ENCODE peak calls at places on chromosomes 1 and 21, in six cellular contexts. F is psoas muscle, N is adrenal gland, M is HFFc6, Q is lung, R is gastrocnemius medialis. C is an unnamed sample.

GRCh38 chr1:221456918-221457317 is 285.0 kb downstream of the DUSP10 start:
- DNase-seq in F (no peak), N (no peak), M (no peak), Q (no peak), R (no peak), C (no peak)

GRCh38 chr1:171433451-171433850 is 51.9 kb upstream of the PRRC2C start:
- DNase-seq in F (no peak), N (no peak), M (no peak), Q (no peak), R (no peak), C (no peak)

GRCh38 chr1:107529511-107530149 is 388.8 kb downstream of the NTNG1 start:
- DNase-seq in F (no peak), N (peak), M (peak), Q (no peak), R (no peak), C (no peak)

GRCh38 chr1:54798769-54799641 is 2.1 kb downstream of the TTC22 start:
- DNase-seq in F (no peak), N (no peak), M (peak), Q (peak), R (no peak), C (no peak)

GRCh38 chr21:43929217-43929971 is 64.4 kb downstream of the AGPAT3 start:
- DNase-seq in F (peak), N (peak), M (no peak), Q (no peak), R (peak), C (no peak)

GRCh38 chr1:8653878-8654277 is 163.6 kb downstream of the RERE start:
- DNase-seq in F (no peak), N (no peak), M (no peak), Q (no peak), R (no peak), C (no peak)

GRCh38 chr1:159798893-159799292 is 3.3 kb upstream of the FCRL6 start:
- DNase-seq in F (peak), N (peak), M (peak), Q (peak), R (peak), C (peak)

GRCh38 chr1:65489481-65489880 is 69.0 kb downstream of the LEPR start:
- DNase-seq in F (no peak), N (no peak), M (no peak), Q (no peak), R (no peak), C (no peak)

GRCh38 chr1:2952371-2952770 is 68.9 kb upstream of the ACTRT2 start:
- DNase-seq in F (no peak), N (no peak), M (no peak), Q (no peak), R (no peak), C (no peak)

GRCh38 chr1:20367626-20368025 is 77.0 kb downstream of the VWA5B1 start:
- DNase-seq in F (no peak), N (no peak), M (no peak), Q (no peak), R (no peak), C (no peak)

GRCh38 chr1:175015243-175015642 is 8.0 kb downstream of the MRPS14 start:
- DNase-seq in F (no peak), N (no peak), M (peak), Q (no peak), R (no peak), C (no peak)

GRCh38 chr1:81126989-81127571 is 673.7 kb upstream of the ADGRL2 start:
- DNase-seq in F (no peak), N (no peak), M (peak), Q (no peak), R (no peak), C (no peak)

GRCh38 chr1:236997882-236998281 is 6.4 kb downstream of the MT1HL1 start:
- DNase-seq in F (no peak), N (no peak), M (no peak), Q (peak), R (no peak), C (no peak)

GRCh38 chr1:116485071-116485735 is 85.6 kb downstream of the CD58 start:
- DNase-seq in F (peak), N (peak), M (peak), Q (peak), R (peak), C (peak)

GRCh38 chr1:48966583-48966982 is 189.9 kb upstream of the BEND5 start:
- DNase-seq in F (no peak), N (no peak), M (no peak), Q (no peak), R (no peak), C (no peak)

GRCh38 chr1:34682452-34683223 is 72.2 kb upstream of the GJB5 start:
- DNase-seq in F (no peak), N (no peak), M (no peak), Q (no peak), R (no peak), C (no peak)

GRCh38 chr1:99570486-99571089 is 75.3 kb upstream of the PALMD start:
- DNase-seq in F (no peak), N (no peak), M (no peak), Q (no peak), R (no peak), C (no peak)

GRCh38 chr1:161085165-161085564 is 4.2 kb downstream of the NECTIN4 start:
- DNase-seq in F (no peak), N (no peak), M (no peak), Q (no peak), R (no peak), C (no peak)

GRCh38 chr1:204493882-204494280 is 724 bp downstream of the PIK3C2B start:
- DNase-seq in F (peak), N (peak), M (no peak), Q (peak), R (no peak), C (peak)

GRCh38 chr1:248015801-248016200 is 2.3 kb downstream of the OR2L5 start:
- DNase-seq in F (no peak), N (no peak), M (no peak), Q (no peak), R (no peak), C (no peak)

GRCh38 chr1:81296584-81296983 is 504.1 kb upstream of the ADGRL2 start:
- DNase-seq in F (no peak), N (no peak), M (no peak), Q (no peak), R (no peak), C (no peak)

GRCh38 chr1:38585971-38586370 is 273.6 kb downstream of the RRAGC start:
- DNase-seq in F (no peak), N (no peak), M (no peak), Q (no peak), R (no peak), C (no peak)

GRCh38 chr21:39040494-39041110 is 142.6 kb downstream of the PSMG1 start:
- DNase-seq in F (no peak), N (no peak), M (no peak), Q (no peak), R (no peak), C (no peak)

GRCh38 chr1:98045211-98046030 is 124.6 kb upstream of the DPYD start:
- DNase-seq in F (no peak), N (peak), M (peak), Q (no peak), R (no peak), C (no peak)

GRCh38 chr1:41558761-41559171 is 74.3 kb upstream of the EDN2 start:
- DNase-seq in F (peak), N (peak), M (no peak), Q (no peak), R (peak), C (no peak)

GRCh38 chr1:30742963-30743559 is 14.5 kb downstream of the LAPTM5 start:
- DNase-seq in F (no peak), N (no peak), M (no peak), Q (no peak), R (no peak), C (no peak)

GRCh38 chr1:15952317-15953258 is 23.3 kb downstream of the ZBTB17 start:
- DNase-seq in F (no peak), N (peak), M (peak), Q (no peak), R (no peak), C (no peak)

GRCh38 chr1:183287191-183287675 is 101.2 kb downstream of the LAMC2 start:
- DNase-seq in F (peak), N (peak), M (no peak), Q (no peak), R (no peak), C (no peak)

GRCh38 chr1:230855886-230856285 is 12.4 kb downstream of the C1orf198 start:
- DNase-seq in F (no peak), N (no peak), M (no peak), Q (no peak), R (no peak), C (no peak)

GRCh38 chr1:34984435-34985062 is 598 bp downstream of the TMEM35B start:
- DNase-seq in F (peak), N (peak), M (peak), Q (peak), R (peak), C (no peak)

GRCh38 chr1:231679109-231679508 is 52.5 kb downstream of the DISC1 start:
- DNase-seq in F (no peak), N (no peak), M (no peak), Q (no peak), R (no peak), C (no peak)

GRCh38 chr1:157495285-157495684 is 57.0 kb downstream of the FCRL5 start:
- DNase-seq in F (no peak), N (no peak), M (no peak), Q (no peak), R (no peak), C (no peak)

GRCh38 chr1:56572334-56573050 is 6.9 kb downstream of the PLPP3 start:
- DNase-seq in F (no peak), N (no peak), M (no peak), Q (no peak), R (no peak), C (no peak)

GRCh38 chr1:39470040-39470439 is 21.4 kb upstream of the BMP8A start:
- DNase-seq in F (no peak), N (no peak), M (no peak), Q (no peak), R (no peak), C (no peak)

GRCh38 chr1:184563308-184563707 is 176.5 kb downstream of the C1orf21 start:
- DNase-seq in F (no peak), N (no peak), M (peak), Q (no peak), R (no peak), C (no peak)

GRCh38 chr1:55827350-55827749 is 612.2 kb upstream of the USP24 start:
- DNase-seq in F (peak), N (no peak), M (peak), Q (peak), R (no peak), C (no peak)

GRCh38 chr1:64934115-64934880 is 32.1 kb downstream of the JAK1 start:
- DNase-seq in F (peak), N (no peak), M (peak), Q (no peak), R (peak), C (no peak)

GRCh38 chr1:107228704-107229103 is 87.9 kb downstream of the NTNG1 start:
- DNase-seq in F (no peak), N (no peak), M (peak), Q (no peak), R (no peak), C (no peak)

GRCh38 chr1:220370041-220370700 is 97.9 kb upstream of the RAB3GAP2 start:
- DNase-seq in F (peak), N (no peak), M (peak), Q (no peak), R (peak), C (no peak)

GRCh38 chr1:156102634-156103511 is 11.6 kb upstream of the LMNA start:
- DNase-seq in F (no peak), N (no peak), M (peak), Q (no peak), R (no peak), C (no peak)

GRCh38 chr1:156103521-156103947 is 11.0 kb upstream of the LMNA start:
- DNase-seq in F (peak), N (peak), M (peak), Q (no peak), R (no peak), C (no peak)

GRCh38 chr1:156106624-156107488 is 7.7 kb upstream of the LMNA start:
- DNase-seq in F (no peak), N (peak), M (peak), Q (no peak), R (peak), C (no peak)

GRCh38 chr1:156104065-156104810 is 10.3 kb upstream of the LMNA start:
- DNase-seq in F (peak), N (peak), M (peak), Q (peak), R (peak), C (no peak)

DNA sequence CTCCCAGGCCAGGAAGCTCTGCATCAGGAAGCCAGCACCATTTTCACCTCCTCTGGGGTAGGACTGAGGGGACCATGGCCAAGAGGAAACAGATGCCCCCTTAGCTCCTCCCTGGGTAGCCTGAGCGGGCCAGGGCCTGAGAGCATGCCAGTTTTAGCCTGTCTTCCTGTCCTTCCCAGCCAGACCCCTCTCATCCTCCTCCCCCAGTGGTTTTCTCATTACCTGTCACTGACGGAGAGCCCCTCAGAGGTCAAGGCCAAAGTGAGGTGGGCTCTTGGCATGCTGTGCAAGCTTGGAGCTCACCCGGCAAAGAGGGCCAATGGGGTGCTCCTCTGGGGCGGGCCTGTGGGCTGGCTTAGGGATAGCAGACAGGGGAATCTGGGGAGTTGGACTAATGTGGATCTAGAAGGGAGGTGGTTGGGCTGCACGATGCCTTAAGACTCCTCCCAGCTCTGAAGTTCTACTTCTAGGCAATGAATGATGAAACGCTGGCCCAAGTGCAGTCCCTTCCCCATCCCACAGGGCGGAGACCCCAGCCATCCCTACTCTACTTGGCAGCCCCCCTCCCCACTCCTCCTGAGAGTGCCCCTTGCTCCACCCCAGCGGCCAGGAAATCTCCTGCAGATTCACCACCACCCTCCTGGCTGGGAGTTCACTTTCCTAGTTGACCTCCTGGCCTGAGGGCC is 9.5 kb upstream of the LMNA start:
- DNase-seq in F (no peak), N (no peak), M (peak), Q (no peak), R (no peak), C (no peak)
- TF ChIP-seq CTCF in F (no peak), N (no peak), M (peak), Q (no peak), R (no peak), C (no peak)

GRCh38 chr1:169711469-169712308 is at the start of gene SELL:
- DNase-seq in F (peak), N (peak), M (peak), Q (peak), R (peak), C (peak)

GRCh38 chr1:169708633-169709032 is 2.8 kb downstream of the SELL start:
- DNase-seq in F (no peak), N (no peak), M (no peak), Q (no peak), R (no peak), C (no peak)

GRCh38 chr1:169707917-169708604 is 3.4 kb downstream of the SELL start:
- DNase-seq in F (no peak), N (no peak), M (no peak), Q (no peak), R (no peak), C (no peak)

GRCh38 chr1:169712309-169712631 is 850 bp upstream of the SELL start:
- DNase-seq in F (no peak), N (no peak), M (no peak), Q (no peak), R (no peak), C (no peak)
- TF ChIP-seq CTCF in F (no peak), N (no peak), M (peak), Q (no peak), R (no peak), C (no peak)

GRCh38 chr1:156144747-156145146 is 8.6 kb upstream of the SEMA4A start:
- DNase-seq in F (no peak), N (no peak), M (no peak), Q (no peak), R (no peak), C (no peak)

GRCh38 chr1:156138366-156138969 is 14.9 kb upstream of the SEMA4A start:
- DNase-seq in F (no peak), N (no peak), M (no peak), Q (no peak), R (no peak), C (no peak)

GRCh38 chr1:156136970-156137483 is 16.4 kb upstream of the SEMA4A start:
- DNase-seq in F (no peak), N (no peak), M (no peak), Q (no peak), R (no peak), C (no peak)

GRCh38 chr1:156143765-156144489 is 9.5 kb upstream of the SEMA4A start:
- DNase-seq in F (no peak), N (no peak), M (peak), Q (no peak), R (peak), C (no peak)

GRCh38 chr1:156140879-156141707 is 12.3 kb upstream of the SEMA4A start:
- DNase-seq in F (peak), N (no peak), M (peak), Q (no peak), R (no peak), C (peak)
- TF ChIP-seq CTCF in F (peak), N (peak), M (peak), Q (peak), R (peak), C (peak)

GRCh38 chr1:215672482-215672881 is 105.4 kb downstream of the KCTD3 start:
- DNase-seq in F (no peak), N (no peak), M (no peak), Q (no peak), R (no peak), C (no peak)
- TF ChIP-seq CTCF in F (no peak), N (no peak), M (peak), Q (no peak), R (no peak), C (peak)

DNA sequence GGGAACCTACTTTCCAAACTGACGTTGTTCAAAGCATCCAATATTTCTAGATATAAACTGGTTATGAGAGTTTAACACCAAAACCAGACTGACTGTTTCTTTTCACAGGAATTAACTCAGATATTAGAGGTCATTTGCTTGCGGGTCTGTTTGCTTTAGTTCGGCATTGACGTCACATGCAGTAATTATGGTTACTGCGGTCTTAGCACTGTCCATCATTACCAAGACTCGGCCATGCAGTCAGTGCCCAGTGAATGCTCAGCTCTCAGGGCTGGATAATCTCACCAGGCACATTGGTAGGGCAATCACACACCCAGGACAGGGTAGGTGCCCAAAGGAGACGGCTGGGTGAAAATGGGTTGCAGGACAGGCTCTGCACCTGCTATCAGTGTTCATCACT is 9.9 kb upstream of the F3 start:
- DNase-seq in F (no peak), N (no peak), M (no peak), Q (no peak), R (no peak), C (no peak)
- TF ChIP-seq CTCF in F (no peak), N (no peak), M (no peak), Q (no peak), R (no peak), C (no peak)

DNA sequence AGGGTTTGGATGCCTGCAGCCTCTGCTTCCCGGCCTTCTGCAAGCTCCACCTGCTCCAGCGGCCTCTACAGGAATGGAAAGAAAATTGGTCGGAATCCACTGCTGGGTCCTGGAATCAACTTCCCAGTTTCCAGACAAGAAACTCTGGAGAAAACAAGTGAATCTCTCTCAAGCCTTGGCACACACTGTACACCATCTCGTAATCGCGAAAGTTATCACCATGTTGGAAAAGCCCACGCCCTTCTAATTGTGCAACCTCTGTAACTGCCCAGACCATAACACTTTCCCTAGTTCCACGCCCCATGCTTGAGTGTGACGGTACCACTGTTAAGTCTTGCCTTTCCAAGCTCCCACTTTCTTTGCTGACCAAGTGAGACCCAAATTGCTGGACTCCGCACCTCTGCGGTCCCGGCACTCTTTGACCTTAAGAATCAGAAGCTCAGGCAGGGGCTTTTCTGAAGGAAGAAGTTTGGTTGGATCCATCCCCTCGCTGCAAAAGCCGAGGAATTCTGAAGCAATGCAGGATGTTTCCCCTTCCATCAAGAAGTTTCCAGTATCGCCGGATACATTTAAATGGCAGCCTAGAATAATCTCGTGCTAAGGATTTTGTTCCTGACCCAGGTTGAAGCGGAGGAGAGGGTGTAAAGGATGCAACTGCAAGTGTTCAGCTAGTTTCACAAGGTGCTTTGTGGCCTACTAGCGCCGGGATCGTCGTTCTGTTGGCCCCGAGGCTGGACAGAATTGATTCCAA is 6.2 kb downstream of the NR5A2 start:
- DNase-seq in F (no peak), N (no peak), M (no peak), Q (no peak), R (no peak), C (no peak)
- TF ChIP-seq CTCF in F (no peak), N (no peak), M (no peak), Q (no peak), R (no peak), C (peak)

DNA sequence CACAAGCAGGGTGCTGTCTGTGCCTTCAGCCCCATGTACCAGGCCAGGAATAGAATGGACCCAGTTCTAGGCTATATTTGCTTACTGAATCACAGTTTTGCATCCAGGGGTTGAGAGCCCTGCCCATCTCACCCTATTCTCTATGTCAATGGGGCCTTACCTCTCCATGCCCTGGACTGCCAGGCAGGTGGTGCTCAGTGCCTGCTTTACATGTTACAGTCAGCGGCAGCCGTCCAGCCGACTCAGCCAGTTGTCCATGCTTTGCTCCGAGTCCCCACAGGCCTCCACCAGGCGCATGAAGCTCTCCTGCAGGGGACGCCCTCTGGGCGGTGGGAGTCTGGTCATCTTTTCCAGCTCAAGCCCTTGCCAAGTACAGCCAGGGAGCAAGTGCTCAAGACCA is 12.2 kb upstream of the FAM167B start:
- DNase-seq in F (no peak), N (no peak), M (no peak), Q (no peak), R (peak), C (no peak)
- TF ChIP-seq CTCF in F (no peak), N (no peak), M (no peak), Q (no peak), R (no peak), C (no peak)

C was measured in progenitor cell of endocrine pancreas.